ENCODE peak calls at places on chromosomes 5 and 9, in five cellular contexts. J is A549, T is GM12878, K is HepG2, G is K562. S is an unnamed sample.

GRCh38 chr9:5868235-5868634 is 22.5 kb upstream of the MLANA start:
- DNase-seq in J (no peak), T (no peak), K (no peak), G (no peak), S (no peak)

GRCh38 chr5:82334085-82334680 is 56.0 kb upstream of the RPS23 start:
- DNase-seq in J (no peak), T (no peak), K (no peak), G (no peak), S (no peak)

GRCh38 chr9:129497064-129497836 is 123.7 kb downstream of the C9orf50 start:
- DNase-seq in J (no peak), T (no peak), K (no peak), G (peak; percentile 49), S (peak; percentile 15)

GRCh38 chr5:141680178-141680577 is 1.9 kb downstream of the ARAP3 start:
- DNase-seq in J (no peak), T (no peak), K (no peak), G (no peak), S (no peak)

GRCh38 chr5:1004598-1005361 is 3.8 kb upstream of the NKD2 start:
- DNase-seq in J (peak; percentile 61), T (no peak), K (no peak), G (peak; percentile 88), S (peak; percentile 28)

GRCh38 chr5:43482490-43483064 is 1.1 kb downstream of the TMEM267 start:
- DNase-seq in J (peak; percentile 34), T (no peak), K (peak; percentile 32), G (no peak), S (no peak)

GRCh38 chr5:31364881-31365636 is 166.8 kb downstream of the DROSHA start:
- DNase-seq in J (no peak), T (no peak), K (no peak), G (no peak), S (no peak)

GRCh38 chr9:37820142-37820541 is 19.5 kb downstream of the DCAF10 start:
- DNase-seq in J (no peak), T (no peak), K (no peak), G (no peak), S (no peak)

DNA sequence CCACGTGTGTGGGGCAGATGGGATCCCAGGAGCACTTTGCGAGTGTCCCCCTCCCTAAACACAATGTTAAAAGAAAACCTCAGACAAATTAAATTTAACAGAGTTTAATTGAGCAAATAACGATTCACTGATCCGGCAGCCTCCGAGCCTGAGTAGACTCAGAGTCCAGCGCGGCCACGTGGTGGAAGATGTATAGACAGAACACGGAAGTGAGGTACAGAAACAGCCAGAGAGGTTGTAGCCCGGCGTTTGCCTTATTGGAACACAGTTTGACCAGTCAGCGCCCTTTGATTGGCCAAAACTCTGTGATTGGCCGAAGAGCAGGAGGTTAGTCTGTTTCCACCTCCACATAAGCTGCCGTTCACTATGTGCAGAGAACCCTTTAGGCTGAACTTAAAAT is 363.0 kb upstream of the IRX2 start:
- DNase-seq in J (no peak), T (no peak), K (no peak), G (no peak), S (no peak)
- TF ChIP-seq MYC in J (no peak), T (no peak), K (no peak), G (no peak), S (no peak)

GRCh38 chr9:22009563-22009867 is 410 bp upstream of the CDKN2B start:
- DNase-seq in J (no peak), T (no peak), K (no peak), G (no peak), S (no peak)

GRCh38 chr9:22005700-22006605 is 3.2 kb downstream of the CDKN2B start:
- DNase-seq in J (no peak), T (no peak), K (no peak), G (no peak), S (no peak)

GRCh38 chr9:22008662-22009562 is at the start of gene CDKN2B:
- DNase-seq in J (no peak), T (no peak), K (peak; percentile 85), G (no peak), S (peak; percentile 95)

GRCh38 chr9:22002038-22002437 is 7.1 kb downstream of the CDKN2B start:
- DNase-seq in J (no peak), T (no peak), K (no peak), G (no peak), S (no peak)

DNA sequence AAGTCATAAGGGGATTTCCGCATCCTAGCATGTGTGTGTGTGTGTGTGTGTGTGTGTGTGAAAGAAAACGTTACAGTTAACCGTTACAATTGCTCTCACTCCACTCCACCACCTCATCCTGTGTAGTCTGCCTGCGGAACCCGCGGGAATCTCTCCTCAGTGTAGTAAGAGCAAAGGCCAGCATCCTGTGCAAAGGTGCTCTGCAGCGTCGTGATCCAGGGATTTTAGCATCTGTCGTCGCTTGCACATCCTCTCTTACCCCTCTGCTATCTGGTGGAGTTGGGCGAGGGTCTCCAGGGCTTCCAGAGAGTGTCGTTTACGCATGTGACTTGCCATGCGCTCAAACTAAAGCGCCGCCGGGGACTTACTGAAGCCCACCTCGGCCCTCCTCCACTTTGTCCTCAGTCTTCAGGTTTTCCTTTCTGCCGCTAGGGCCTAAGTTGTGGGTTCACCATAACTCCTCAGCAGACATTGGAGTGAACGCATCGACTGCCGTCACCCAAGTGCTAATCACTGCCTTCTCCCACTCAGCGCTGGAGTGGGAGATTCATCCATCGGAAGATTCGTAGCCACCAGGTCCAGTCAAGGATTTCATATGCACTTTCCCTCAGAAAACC is 3.9 kb downstream of the CDKN2B start:
- DNase-seq in J (no peak), T (no peak), K (no peak), G (no peak), S (peak; percentile 33)
- H3K4me3 ChIP-seq in J (no peak overlapping the region), T (no peak overlapping the region), K (no peak overlapping the region), G (no peak overlapping the region), S (no peak overlapping the region)

GRCh38 chr5:108541816-108542215 is 159.9 kb upstream of the FBXL17 start:
- DNase-seq in J (no peak), T (no peak), K (no peak), G (no peak), S (no peak)

GRCh38 chr5:108548684-108549596 is 167.0 kb upstream of the FBXL17 start:
- DNase-seq in J (no peak), T (no peak), K (no peak), G (peak; percentile 48), S (no peak)

GRCh38 chr5:108545301-108545700 is 163.4 kb upstream of the FBXL17 start:
- DNase-seq in J (no peak), T (no peak), K (no peak), G (no peak), S (no peak)

DNA sequence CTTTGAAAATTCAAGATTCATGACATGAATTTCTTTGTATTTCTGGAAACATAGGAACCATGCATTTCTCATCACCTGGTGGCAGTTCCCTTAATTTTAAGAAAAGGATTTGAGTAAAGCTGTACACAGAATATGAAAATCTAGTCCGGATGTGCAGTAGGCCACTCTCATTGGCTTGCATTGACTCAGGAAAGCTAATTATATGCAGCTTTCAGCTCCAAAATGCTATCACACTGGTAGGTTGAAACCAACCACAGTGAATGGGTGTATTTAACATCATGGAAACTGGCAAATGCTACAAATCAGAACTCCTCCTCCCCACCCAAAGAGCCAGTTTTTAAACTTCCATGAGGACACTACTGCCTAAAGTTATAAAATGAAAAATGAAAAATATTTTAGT is 161.6 kb upstream of the FBXL17 start:
- DNase-seq in J (no peak), T (no peak), K (no peak), G (no peak), S (no peak)
- H3K4me1 ChIP-seq in J (no peaks in the 10 kb centered on the region), T (no peaks in the 10 kb centered on the region), K (no peaks in the 10 kb centered on the region), G (no peaks in the 10 kb centered on the region), S (no peaks in the 10 kb centered on the region)

DNA sequence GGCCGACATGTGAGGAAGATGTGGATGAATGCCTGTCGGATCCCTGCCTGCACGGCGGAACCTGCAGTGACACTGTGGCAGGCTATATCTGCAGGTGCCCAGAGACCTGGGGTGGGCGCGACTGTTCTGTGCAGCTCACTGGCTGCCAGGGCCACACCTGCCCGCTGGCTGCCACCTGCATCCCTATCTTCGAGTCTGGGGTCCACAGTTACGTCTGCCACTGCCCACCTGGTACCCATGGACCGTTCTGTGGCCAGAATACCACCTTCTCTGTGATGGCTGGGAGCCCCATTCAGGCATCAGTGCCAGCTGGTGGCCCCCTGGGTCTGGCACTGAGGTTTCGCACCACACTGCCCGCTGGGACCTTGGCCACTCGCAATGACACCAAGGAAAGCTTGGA is 14.1 kb downstream of the CRB2 start:
- DNase-seq in J (no peak), T (no peak), K (no peak), G (no peak), S (no peak)
- TF ChIP-seq MYC in J (no peak), T (no peak), K (no peak), G (no peak), S (no peak)

GRCh38 chr9:89153187-89153586 is 25.4 kb downstream of the SHC3 start:
- DNase-seq in J (no peak), T (no peak), K (no peak), G (no peak), S (no peak)
- H3K4me3 ChIP-seq in J (no peak overlapping the region), T (no peak overlapping the region), K (no peak overlapping the region), G (no peak overlapping the region), S (no peak overlapping the region)

DNA sequence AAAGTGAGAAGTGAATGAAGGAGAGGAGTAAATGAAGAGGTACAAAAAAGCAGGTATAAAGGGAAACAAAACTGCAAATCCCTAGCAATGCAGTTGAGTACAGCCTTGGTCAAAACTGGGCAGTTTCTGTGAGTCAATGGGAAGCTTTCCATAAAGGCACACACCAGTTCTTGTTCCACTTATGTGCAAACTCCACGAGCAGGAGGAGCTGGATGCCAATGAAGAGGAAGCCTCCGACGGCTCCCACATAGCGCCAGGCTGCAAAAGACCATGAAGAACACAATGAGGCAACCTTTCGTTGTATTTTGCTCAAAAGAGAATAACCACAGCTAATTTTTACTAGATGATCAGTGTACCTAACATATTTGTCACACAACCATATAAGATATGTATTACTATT is 81.1 kb downstream of the SERINC5 start:
- DNase-seq in J (no peak), T (no peak), K (no peak), G (no peak), S (no peak)
- H3K4me1 ChIP-seq in J (no peaks in the 10 kb centered on the region), T (no peaks in the 10 kb centered on the region), K (no peaks in the 10 kb centered on the region), G (no peaks in the 10 kb centered on the region), S (no peaks in the 10 kb centered on the region)

DNA sequence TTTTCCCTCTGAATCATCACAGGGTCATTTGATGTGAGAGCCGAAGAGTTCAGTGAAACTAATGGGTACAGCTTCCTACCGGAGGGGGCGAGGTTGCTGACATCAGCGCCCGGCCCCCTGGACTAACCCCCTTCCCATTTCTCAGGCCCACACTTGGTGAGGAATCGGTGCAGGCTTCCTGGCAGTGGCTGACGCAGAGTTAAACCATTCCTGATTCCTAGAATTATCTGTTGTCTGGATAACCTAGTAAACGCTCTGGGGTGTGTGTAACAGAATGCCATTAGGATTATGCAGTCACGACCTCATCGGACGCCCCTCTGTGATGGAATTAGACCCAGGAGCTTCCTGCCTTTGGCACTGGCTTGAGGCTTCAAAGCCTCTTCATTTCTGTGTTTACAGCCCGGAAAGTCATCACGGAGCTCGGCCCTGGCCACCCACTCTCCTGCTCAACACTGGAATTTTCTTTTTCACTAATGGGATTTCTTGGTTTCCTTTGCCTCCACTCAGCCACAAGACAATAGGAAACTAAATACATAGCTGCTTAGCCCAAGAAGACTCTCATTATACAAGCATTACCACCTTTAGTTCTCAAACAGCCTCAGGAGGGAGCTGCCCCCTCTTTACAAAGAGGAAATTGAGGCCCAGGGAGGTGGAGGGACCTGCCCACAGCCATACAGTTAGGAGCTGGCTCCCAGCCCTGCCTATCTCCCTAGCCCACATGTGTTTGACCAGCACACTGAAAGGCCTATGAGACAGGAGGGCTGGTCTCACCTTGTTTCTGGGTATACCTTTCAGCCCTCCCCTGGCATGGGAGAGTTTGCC is 61.3 kb upstream of the RPL26L1 start:
- DNase-seq in J (peak; percentile 90), T (no peak), K (no peak), G (no peak), S (peak; percentile 91)
- TF ChIP-seq MYC in J (peak; percentile 78), T (no peak), K (no peak), G (no peak), S (no peak)